ENCODE peak calls at places on chromosomes 7 and 10, in five cellular contexts. One of them, this sample, is unnamed.

GRCh38 chr7:106125417-106125816 is 13.3 kb upstream of the SYPL1 start:
- DNase-seq in spleen: no peak
- DNase-seq in GM23248: peak
- DNase-seq in GM06990: no peak
- DNase-seq in K562: no peak
- DNase-seq in this sample: no peak

GRCh38 chr10:122154733-122155366 is 116.2 kb upstream of the BTBD16 start:
- DNase-seq in spleen: peak
- DNase-seq in GM23248: peak
- DNase-seq in GM06990: no peak
- DNase-seq in K562: no peak
- DNase-seq in this sample: no peak

GRCh38 chr7:107355616-107356015 is 114.2 kb upstream of the GPR22 start:
- DNase-seq in spleen: no peak
- DNase-seq in GM23248: peak
- DNase-seq in GM06990: no peak
- DNase-seq in K562: no peak
- DNase-seq in this sample: no peak

GRCh38 chr10:5194431-5194830 is 2.2 kb upstream of the AKR1C4 start:
- DNase-seq in spleen: no peak
- DNase-seq in GM23248: no peak
- DNase-seq in GM06990: no peak
- DNase-seq in K562: no peak
- DNase-seq in this sample: no peak

GRCh38 chr7:2523941-2524807 is 4.6 kb downstream of the LFNG start:
- DNase-seq in spleen: peak
- DNase-seq in GM23248: peak
- DNase-seq in GM06990: no peak
- DNase-seq in K562: peak
- DNase-seq in this sample: no peak

GRCh38 chr10:128161031-128161430 is 34.8 kb upstream of the MKI67 start:
- DNase-seq in spleen: no peak
- DNase-seq in GM23248: no peak
- DNase-seq in GM06990: no peak
- DNase-seq in K562: no peak
- DNase-seq in this sample: no peak

GRCh38 chr7:36962367-36962766 is 238.1 kb upstream of the AOAH start:
- DNase-seq in spleen: no peak
- DNase-seq in GM23248: no peak
- DNase-seq in GM06990: no peak
- DNase-seq in K562: no peak
- DNase-seq in this sample: no peak

GRCh38 chr7:159281573-159281972 is 136.9 kb upstream of the VIPR2 start:
- DNase-seq in spleen: no peak
- DNase-seq in GM23248: no peak
- DNase-seq in GM06990: no peak
- DNase-seq in K562: no peak
- DNase-seq in this sample: no peak

GRCh38 chr10:30432631-30433285 is 1.2 kb upstream of the MAP3K8 start:
- DNase-seq in spleen: peak
- DNase-seq in GM23248: no peak
- DNase-seq in GM06990: no peak
- DNase-seq in K562: peak
- DNase-seq in this sample: no peak

GRCh38 chr10:79148452-79149344 is 79.9 kb downstream of the ZMIZ1 start:
- DNase-seq in spleen: peak
- DNase-seq in GM23248: peak
- DNase-seq in GM06990: no peak
- DNase-seq in K562: peak
- DNase-seq in this sample: no peak

GRCh38 chr7:73786588-73786987 is 16.5 kb upstream of the CLDN3 start:
- DNase-seq in spleen: no peak
- DNase-seq in GM23248: no peak
- DNase-seq in GM06990: no peak
- DNase-seq in K562: no peak
- DNase-seq in this sample: no peak

GRCh38 chr10:1160561-1160961 is 104.4 kb downstream of the WDR37 start:
- DNase-seq in spleen: peak
- DNase-seq in GM23248: no peak
- DNase-seq in GM06990: no peak
- DNase-seq in K562: no peak
- DNase-seq in this sample: no peak

GRCh38 chr7:27156901-27157716 is 634 bp upstream of the HOXA7 start:
- DNase-seq in spleen: peak
- DNase-seq in GM23248: peak
- DNase-seq in GM06990: no peak
- DNase-seq in K562: no peak
- DNase-seq in this sample: no peak

GRCh38 chr7:150665075-150665794 is 20.3 kb upstream of the GIMAP2 start:
- DNase-seq in spleen: no peak
- DNase-seq in GM23248: no peak
- DNase-seq in GM06990: no peak
- DNase-seq in K562: no peak
- DNase-seq in this sample: no peak

GRCh38 chr10:11003739-11004515 is 13.7 kb upstream of the CELF2 start:
- DNase-seq in spleen: no peak
- DNase-seq in GM23248: peak
- DNase-seq in GM06990: no peak
- DNase-seq in K562: no peak
- DNase-seq in this sample: no peak

GRCh38 chr10:125158528-125159485 is 1.6 kb downstream of the CTBP2 start:
- DNase-seq in spleen: peak
- DNase-seq in GM23248: peak
- DNase-seq in GM06990: no peak
- DNase-seq in K562: peak
- DNase-seq in this sample: peak

GRCh38 chr7:119964640-119965542 is 308.1 kb upstream of the KCND2 start:
- DNase-seq in spleen: no peak
- DNase-seq in GM23248: peak
- DNase-seq in GM06990: no peak
- DNase-seq in K562: peak
- DNase-seq in this sample: no peak

GRCh38 chr7:143882020-143882610 is 19.9 kb downstream of the TCAF1 start:
- DNase-seq in spleen: no peak
- DNase-seq in GM23248: peak
- DNase-seq in GM06990: no peak
- DNase-seq in K562: no peak
- DNase-seq in this sample: no peak

GRCh38 chr7:64872351-64872750 is 30.7 kb upstream of the ZNF273 start:
- DNase-seq in spleen: no peak
- DNase-seq in GM23248: no peak
- DNase-seq in GM06990: no peak
- DNase-seq in K562: no peak
- DNase-seq in this sample: no peak

This sample was measured in HuH-7.